ENCODE peak calls at places on chromosomes 6 and 20, in four cellular contexts. T is GM12878, D is K562, J is IMR-90. Q is an unnamed sample.
A peak's percentile ranks its signal among the peaks of the same experiment; 100 is the strongest.

GRCh38 chr6:39153766-39154397 is 38.9 kb upstream of the SAYSD1 start:
- DNase-seq in T (no peak), D (no peak), J (no peak), Q (no peak)

GRCh38 chr20:19908586-19908985 is 108.6 kb upstream of the NAA20 start:
- DNase-seq in T (no peak), D (no peak), J (no peak), Q (no peak)

GRCh38 chr6:116472710-116473109 is 11.5 kb downstream of the CALHM6 start:
- DNase-seq in T (no peak), D (no peak), J (no peak), Q (no peak)

GRCh38 chr6:41917528-41917927 is 3.4 kb downstream of the MED20 start:
- DNase-seq in T (no peak), D (no peak), J (peak; percentile 96), Q (peak; percentile 83)

GRCh38 chr20:2125474-2126112 is 24.0 kb downstream of the STK35 start:
- DNase-seq in T (no peak), D (no peak), J (no peak), Q (no peak)

GRCh38 chr6:163381118-163381751 is 33.3 kb upstream of the QKI start:
- DNase-seq in T (no peak), D (no peak), J (no peak), Q (no peak)

GRCh38 chr6:47865206-47865605 is 83.4 kb downstream of the OPN5 start:
- DNase-seq in T (no peak), D (no peak), J (no peak), Q (no peak)

GRCh38 chr6:62262283-62262682 is 23.7 kb downstream of the KHDRBS2 start:
- DNase-seq in T (no peak), D (no peak), J (no peak), Q (no peak)

GRCh38 chr6:122049341-122049740 is 350.1 kb upstream of the HSF2 start:
- DNase-seq in T (no peak), D (no peak), J (peak; percentile 38), Q (no peak)

GRCh38 chr6:14709066-14709670 is 536.7 kb upstream of the JARID2 start:
- DNase-seq in T (no peak), D (peak; percentile 64), J (peak; percentile 45), Q (no peak)

GRCh38 chr6:98566126-98566525 is 268.2 kb upstream of the POU3F2 start:
- DNase-seq in T (no peak), D (no peak), J (no peak), Q (no peak)

GRCh38 chr20:23479043-23479442 is 11.9 kb upstream of the CST8 start:
- DNase-seq in T (no peak), D (no peak), J (no peak), Q (no peak)

GRCh38 chr6:128807577-128807976 is 75.4 kb upstream of the LAMA2 start:
- DNase-seq in T (no peak), D (no peak), J (peak; percentile 60), Q (peak; percentile 62)

GRCh38 chr20:36927704-36928103 is 23.8 kb downstream of the SAMHD1 start:
- DNase-seq in T (no peak), D (no peak), J (no peak), Q (no peak)

GRCh38 chr20:37586078-37586477 is 58.4 kb upstream of the BLCAP start:
- DNase-seq in T (no peak), D (no peak), J (no peak), Q (no peak)

GRCh38 chr20:58555078-58555765 is 40.0 kb upstream of the APCDD1L start:
- DNase-seq in T (no peak), D (no peak), J (peak; percentile 89), Q (peak; percentile 77)

GRCh38 chr6:85865665-85866372 is 223.1 kb upstream of the SYNCRIP start:
- DNase-seq in T (no peak), D (peak; percentile 4), J (peak; percentile 71), Q (peak; percentile 85)

GRCh38 chr6:57097596-57097995 is 7.6 kb downstream of the ZNF451 start:
- DNase-seq in T (no peak), D (no peak), J (peak; percentile 59), Q (no peak)

GRCh38 chr6:42599558-42599957 is 35.7 kb downstream of the UBR2 start:
- DNase-seq in T (no peak), D (no peak), J (no peak), Q (no peak)

GRCh38 chr6:82080767-82081166 is 166.8 kb downstream of the IBTK start:
- DNase-seq in T (no peak), D (no peak), J (no peak), Q (no peak)

GRCh38 chr6:146850981-146851380 is 252.2 kb downstream of the ADGB start:
- DNase-seq in T (no peak), D (no peak), J (no peak), Q (no peak)

GRCh38 chr6:107827541-107827940 is 3.4 kb upstream of the SCML4 start:
- DNase-seq in T (no peak), D (no peak), J (no peak), Q (no peak)

GRCh38 chr6:98946877-98947410 is 802 bp downstream of the FBXL4 start:
- DNase-seq in T (no peak), D (peak; percentile 32), J (peak; percentile 13), Q (no peak)

GRCh38 chr20:54773643-54774000 is 298.2 kb downstream of the DOK5 start:
- DNase-seq in T (no peak), D (no peak), J (no peak), Q (no peak)

GRCh38 chr20:58021481-58021880 is 207.0 kb downstream of the ANKRD60 start:
- DNase-seq in T (no peak), D (peak; percentile 68), J (no peak), Q (no peak)

GRCh38 chr6:43761666-43762409 is 8.2 kb upstream of the VEGFA start:
- DNase-seq in T (no peak), D (no peak), J (no peak), Q (no peak)

GRCh38 chr6:7674291-7674690 is 51.6 kb upstream of the BMP6 start:
- DNase-seq in T (no peak), D (no peak), J (no peak), Q (no peak)

GRCh38 chr20:16262594-16262993 is 310.7 kb downstream of the KIF16B start:
- DNase-seq in T (no peak), D (no peak), J (no peak), Q (no peak)

GRCh38 chr6:134784336-134784735 is 165.6 kb downstream of the ALDH8A1 start:
- DNase-seq in T (no peak), D (no peak), J (no peak), Q (no peak)

GRCh38 chr6:158803733-158804143 is 15.4 kb downstream of the EZR start:
- DNase-seq in T (no peak), D (no peak), J (no peak), Q (peak; percentile 67)

GRCh38 chr6:44489912-44490604 is 102.6 kb downstream of the CDC5L start:
- DNase-seq in T (no peak), D (no peak), J (peak; percentile 99), Q (peak; percentile 97)

GRCh38 chr6:136609878-136610706 is 59.9 kb upstream of the MAP7 start:
- DNase-seq in T (no peak), D (peak; percentile 86), J (peak; percentile 100), Q (peak; percentile 98)

GRCh38 chr6:144479991-144480390 is 194.9 kb downstream of the UTRN start:
- DNase-seq in T (no peak), D (no peak), J (no peak), Q (no peak)

GRCh38 chr20:15627501-15627903 is 945.7 kb downstream of the KIF16B start:
- DNase-seq in T (no peak), D (no peak), J (no peak), Q (no peak)

GRCh38 chr6:152085533-152085932 is 278.1 kb downstream of the ESR1 start:
- DNase-seq in T (no peak), D (peak; percentile 11), J (peak; percentile 24), Q (peak; percentile 59)

GRCh38 chr20:9102456-9102855 is 33.6 kb downstream of the PLCB4 start:
- DNase-seq in T (no peak), D (no peak), J (no peak), Q (no peak)

GRCh38 chr20:38843346-38843745 is 37.8 kb downstream of the PPP1R16B start:
- DNase-seq in T (no peak), D (no peak), J (no peak), Q (no peak)

GRCh38 chr20:50216543-50217206 is 26.0 kb downstream of the CEBPB start:
- DNase-seq in T (no peak), D (no peak), J (no peak), Q (no peak)
- TF ChIP-seq FOS in T (no peak), D (no peak), J (no peak), Q (no peak)

GRCh38 chr6:155142902-155143609 is 120.8 kb upstream of the CLDN20 start:
- DNase-seq in T (no peak), D (no peak), J (peak; percentile 33), Q (peak; percentile 84)
- H3K9ac ChIP-seq in T (peak overlapping the region; percentile 15), D (no peak overlapping the region), J (peak overlapping the region; percentile 49), Q (peak overlapping the region; percentile 70)

GRCh38 chr6:18016133-18016532 is 28.7 kb upstream of the KIF13A start:
- DNase-seq in T (no peak), D (no peak), J (no peak), Q (no peak)

GRCh38 chr6:18016698-18017097 is 29.3 kb upstream of the KIF13A start:
- DNase-seq in T (no peak), D (no peak), J (no peak), Q (no peak)

DNA sequence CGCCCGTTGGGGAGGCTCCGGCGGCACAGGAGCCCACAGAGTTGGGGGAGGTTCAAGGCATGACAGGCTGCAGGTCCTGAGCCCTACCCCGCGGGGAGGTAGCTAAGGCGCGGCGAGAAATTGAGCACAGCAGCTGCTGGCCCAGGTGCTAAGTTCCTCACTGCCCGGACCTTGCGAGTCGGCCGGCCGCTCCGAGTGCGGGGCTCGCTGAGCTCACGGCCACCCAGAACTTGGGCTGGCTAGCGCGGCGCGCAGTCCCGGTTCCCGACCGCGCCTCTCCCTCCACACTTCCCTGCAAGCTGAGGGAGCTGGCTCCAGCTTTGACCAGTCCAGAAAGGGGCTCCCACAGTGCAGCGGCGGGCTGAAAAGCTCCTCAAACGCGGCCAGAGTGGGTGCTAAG is 23.9 kb upstream of the KIF13A start:
- DNase-seq in T (no peak), D (no peak), J (no peak), Q (no peak)
- TF ChIP-seq FOS in T (no peak), D (no peak), J (no peak), Q (no peak)

GRCh38 chr20:32359633-32360332 is 1.7 kb downstream of the ASXL1 start:
- DNase-seq in T (no peak), D (peak; percentile 48), J (peak; percentile 31), Q (peak; percentile 26)
- H3K9ac ChIP-seq in T (peak overlapping the region; percentile 79), D (peak overlapping the region; percentile 98), J (peak overlapping the region; percentile 78), Q (peak overlapping the region; percentile 85)

DNA sequence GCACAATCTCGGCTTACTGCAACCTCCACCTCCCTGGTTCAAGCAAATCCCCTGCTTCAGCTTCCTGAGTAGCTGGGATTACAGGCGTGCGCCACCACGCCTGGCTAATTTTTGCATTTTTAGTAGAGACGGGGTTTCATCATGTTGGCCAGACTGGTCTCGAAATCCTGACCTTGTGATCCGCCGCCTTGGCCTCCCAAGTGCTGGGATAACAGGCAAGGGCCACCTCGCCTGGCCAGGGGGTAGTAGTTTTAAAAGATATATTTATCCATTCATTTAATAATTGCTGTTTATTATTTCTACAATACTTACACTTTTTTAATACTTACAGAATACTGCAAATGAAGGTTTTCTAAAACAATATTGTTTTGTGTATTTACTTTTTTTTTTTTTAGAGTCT is 15.5 kb upstream of the DDX27 start:
- DNase-seq in T (no peak), D (no peak), J (no peak), Q (no peak)
- TF ChIP-seq FOS in T (no peak), D (no peak), J (no peak), Q (no peak)

GRCh38 chr6:78397537-78397936 is 469.8 kb upstream of the IRAK1BP1 start:
- DNase-seq in T (no peak), D (no peak), J (no peak), Q (no peak)

GRCh38 chr6:78398292-78398691 is 469.1 kb upstream of the IRAK1BP1 start:
- DNase-seq in T (no peak), D (no peak), J (no peak), Q (no peak)

GRCh38 chr6:78400076-78400475 is 467.3 kb upstream of the IRAK1BP1 start:
- DNase-seq in T (no peak), D (no peak), J (no peak), Q (no peak)
- H3K9ac ChIP-seq in T (no peak overlapping the region), D (no peak overlapping the region), J (no peak overlapping the region), Q (no peak overlapping the region)